ENCODE peak calls at places on chromosome 22, in eight cellular contexts. L is fibroblast of mammary gland, X is left lung, U is fibroblast of pulmonary artery, C is brain microvascular endothelial cell, P is body of pancreas, R is AG04450, J is cardiac fibroblast. Z is an unnamed sample.

GRCh38 chr22:27454807-27455450 is 346.6 kb downstream of the MN1 start:
- DNase-seq in L (no peak), X (no peak), U (peak), C (no peak), P (no peak), R (no peak), J (peak), Z (no peak)

GRCh38 chr22:32558681-32559355 is 84.2 kb downstream of the FBXO7 start:
- DNase-seq in L (peak), X (peak), U (peak), C (peak), P (peak), R (peak), J (peak), Z (no peak)

GRCh38 chr22:49209452-49210195 is 618.0 kb downstream of the BRD1 start:
- DNase-seq in L (no peak), X (peak), U (no peak), C (no peak), P (peak), R (no peak), J (no peak), Z (no peak)

GRCh38 chr22:17102297-17102667 is 17.5 kb downstream of the IL17RA start:
- DNase-seq in L (no peak), X (no peak), U (peak), C (no peak), P (no peak), R (no peak), J (no peak), Z (no peak)

GRCh38 chr22:11066458-11067285 is 4461.3 kb upstream of the OR11H1 start:
- DNase-seq in L (no peak), X (peak), U (no peak), C (no peak), P (no peak), R (no peak), J (no peak), Z (peak)

GRCh38 chr22:21015051-21016006 is at the start of gene P2RX6:
- DNase-seq in L (peak), X (no peak), U (no peak), C (peak), P (peak), R (no peak), J (no peak), Z (no peak)

GRCh38 chr22:30889268-30889995 is 79.1 kb downstream of the MORC2 start:
- DNase-seq in L (no peak), X (peak), U (no peak), C (no peak), P (no peak), R (no peak), J (no peak), Z (no peak)

GRCh38 chr22:43008509-43008908 is 6.4 kb downstream of the PACSIN2 start:
- DNase-seq in L (no peak), X (no peak), U (no peak), C (no peak), P (no peak), R (no peak), J (no peak), Z (no peak)

GRCh38 chr22:20531154-20531403 is 23.7 kb downstream of the MED15 start:
- DNase-seq in L (no peak), X (no peak), U (no peak), C (no peak), P (no peak), R (no peak), J (no peak), Z (no peak)

GRCh38 chr22:28419916-28420315 is 259.7 kb downstream of the TTC28 start:
- DNase-seq in L (no peak), X (no peak), U (no peak), C (no peak), P (no peak), R (no peak), J (no peak), Z (no peak)

GRCh38 chr22:44351685-44352377 is 39.1 kb upstream of the SHISAL1 start:
- DNase-seq in L (peak), X (no peak), U (peak), C (peak), P (no peak), R (peak), J (peak), Z (no peak)

GRCh38 chr22:44360686-44361381 is 48.1 kb upstream of the SHISAL1 start:
- DNase-seq in L (peak), X (peak), U (peak), C (peak), P (no peak), R (peak), J (peak), Z (no peak)

GRCh38 chr22:22463855-22464540 is 44.5 kb downstream of the ZNF280B start:
- DNase-seq in L (peak), X (no peak), U (peak), C (peak), P (peak), R (peak), J (peak), Z (peak)

GRCh38 chr22:38953577-38954413 is 3.6 kb upstream of the APOBEC3A start:
- DNase-seq in L (no peak), X (peak), U (no peak), C (no peak), P (no peak), R (no peak), J (no peak), Z (no peak)

GRCh38 chr22:23553922-23554870 is 25.9 kb downstream of the IGLL1 start:
- DNase-seq in L (no peak), X (no peak), U (no peak), C (no peak), P (no peak), R (no peak), J (no peak), Z (no peak)

GRCh38 chr22:44752285-44753188 is at the start of gene ARHGAP8:
- DNase-seq in L (no peak), X (no peak), U (no peak), C (no peak), P (peak), R (no peak), J (no peak), Z (peak)

GRCh38 chr22:34866501-34867171 is 199.3 kb upstream of the ISX start:
- DNase-seq in L (peak), X (no peak), U (no peak), C (no peak), P (no peak), R (no peak), J (no peak), Z (no peak)

GRCh38 chr22:23984430-23984829 is 4.5 kb downstream of the GSTT2 start:
- DNase-seq in L (peak), X (no peak), U (peak), C (no peak), P (no peak), R (no peak), J (peak), Z (no peak)

GRCh38 chr22:45731041-45731797 is 59.6 kb downstream of the ATXN10 start:
- DNase-seq in L (no peak), X (no peak), U (peak), C (peak), P (no peak), R (no peak), J (peak), Z (no peak)

GRCh38 chr22:33271390-33272161 is 213.4 kb upstream of the SYN3 start:
- DNase-seq in L (peak), X (no peak), U (peak), C (peak), P (peak), R (no peak), J (peak), Z (no peak)

GRCh38 chr22:22045576-22046335 is 63.2 kb upstream of the TOP3B start:
- DNase-seq in L (no peak), X (no peak), U (no peak), C (no peak), P (no peak), R (no peak), J (no peak), Z (no peak)

GRCh38 chr22:31945478-31945815 is 1.1 kb downstream of the YWHAH start:
- DNase-seq in L (no peak), X (peak), U (no peak), C (no peak), P (peak), R (no peak), J (no peak), Z (no peak)

GRCh38 chr22:12601870-12602779 is 2925.9 kb upstream of the OR11H1 start:
- DNase-seq in L (no peak), X (no peak), U (no peak), C (no peak), P (no peak), R (no peak), J (no peak), Z (no peak)

GRCh38 chr22:39318507-39319283 is 728 bp downstream of the RPL3 start:
- DNase-seq in L (no peak), X (no peak), U (no peak), C (peak), P (no peak), R (no peak), J (no peak), Z (no peak)

GRCh38 chr22:43273902-43274484 is 69.2 kb downstream of the SCUBE1 start:
- DNase-seq in L (peak), X (no peak), U (peak), C (no peak), P (peak), R (no peak), J (peak), Z (peak)

GRCh38 chr22:23082534-23083314 is 12.4 kb downstream of the GNAZ start:
- DNase-seq in L (no peak), X (no peak), U (no peak), C (no peak), P (no peak), R (no peak), J (no peak), Z (no peak)

GRCh38 chr22:45572444-45572843 is 69.8 kb downstream of the FBLN1 start:
- DNase-seq in L (peak), X (no peak), U (no peak), C (no peak), P (no peak), R (no peak), J (no peak), Z (no peak)

GRCh38 chr22:25201557-25202273 is 2.1 kb downstream of the CRYBB3 start:
- DNase-seq in L (no peak), X (no peak), U (no peak), C (no peak), P (no peak), R (no peak), J (no peak), Z (no peak)

GRCh38 chr22:40033586-40034380 is 39.0 kb downstream of the FAM83F start:
- DNase-seq in L (no peak), X (no peak), U (no peak), C (no peak), P (no peak), R (no peak), J (no peak), Z (no peak)

GRCh38 chr22:31128156-31128555 is 5.4 kb downstream of the INPP5J start:
- DNase-seq in L (no peak), X (no peak), U (no peak), C (no peak), P (no peak), R (no peak), J (no peak), Z (no peak)

GRCh38 chr22:23248583-23248982 is 68.3 kb downstream of the BCR start:
- DNase-seq in L (peak), X (peak), U (peak), C (peak), P (peak), R (no peak), J (peak), Z (no peak)

GRCh38 chr22:46287873-46288751 is 8.6 kb upstream of the GTSE1 start:
- DNase-seq in L (no peak), X (no peak), U (no peak), C (no peak), P (no peak), R (no peak), J (no peak), Z (no peak)

GRCh38 chr22:36147196-36147788 is 13.3 kb downstream of the APOL3 start:
- DNase-seq in L (no peak), X (no peak), U (no peak), C (no peak), P (no peak), R (no peak), J (no peak), Z (no peak)

GRCh38 chr22:38756631-38757463 is 1.0 kb upstream of the SUN2 start:
- DNase-seq in L (no peak), X (peak), U (no peak), C (no peak), P (peak), R (no peak), J (no peak), Z (no peak)

GRCh38 chr22:46090631-46091201 is 59.6 kb upstream of the PPARA start:
- DNase-seq in L (peak), X (no peak), U (no peak), C (no peak), P (peak), R (no peak), J (no peak), Z (no peak)

DNA sequence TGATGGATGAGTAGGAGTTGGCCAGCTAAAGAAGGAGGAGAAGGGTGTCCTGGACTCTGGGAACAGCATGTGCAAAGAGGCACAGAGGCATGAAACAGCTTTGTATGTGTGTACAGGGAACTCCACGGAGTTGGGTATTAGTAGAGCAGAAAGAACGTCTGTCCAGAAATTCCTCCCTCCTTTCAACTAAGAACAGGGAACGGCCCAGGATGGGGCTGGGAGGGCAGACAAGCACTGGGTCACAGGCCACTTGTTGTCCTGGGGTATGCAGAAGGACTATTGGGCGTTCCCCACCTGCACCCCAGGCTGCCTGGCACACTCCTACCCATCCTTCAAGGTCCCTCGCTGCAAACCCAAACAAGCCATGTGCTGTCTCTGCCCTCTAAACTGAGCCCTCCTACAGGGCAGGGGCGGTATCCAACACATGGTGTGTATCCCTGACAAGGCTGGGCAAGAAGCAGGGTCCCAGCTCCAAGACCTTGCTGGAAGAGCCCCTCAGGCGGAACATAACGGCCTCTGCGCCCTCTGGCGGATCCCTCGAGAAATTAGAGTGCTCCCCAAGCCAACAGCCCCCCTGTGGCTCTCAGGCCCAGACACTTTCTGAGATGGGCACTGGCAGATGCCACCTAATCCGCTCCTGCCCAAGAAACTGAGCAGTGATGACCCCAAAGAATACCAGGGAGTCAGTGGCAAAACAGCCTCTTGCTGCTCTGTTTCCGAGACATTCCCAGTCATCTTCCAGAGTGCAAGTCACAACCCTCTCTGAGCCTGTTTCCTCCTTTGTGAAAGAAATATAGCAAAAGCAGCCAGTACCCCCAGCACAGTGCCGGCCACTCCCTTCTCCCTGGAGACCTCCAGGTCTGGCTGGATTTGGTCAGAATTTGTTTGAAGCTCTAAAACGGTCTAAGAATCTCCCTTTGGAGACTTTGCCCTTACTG is 1.6 kb upstream of the ELFN2 start:
- DNase-seq in L (peak), X (no peak), U (peak), C (no peak), P (no peak), R (no peak), J (peak), Z (no peak)
- TF ChIP-seq CTCF in L (peak), X (peak), U (peak), C (peak), P (peak), R (peak), J (peak), Z (peak)

DNA sequence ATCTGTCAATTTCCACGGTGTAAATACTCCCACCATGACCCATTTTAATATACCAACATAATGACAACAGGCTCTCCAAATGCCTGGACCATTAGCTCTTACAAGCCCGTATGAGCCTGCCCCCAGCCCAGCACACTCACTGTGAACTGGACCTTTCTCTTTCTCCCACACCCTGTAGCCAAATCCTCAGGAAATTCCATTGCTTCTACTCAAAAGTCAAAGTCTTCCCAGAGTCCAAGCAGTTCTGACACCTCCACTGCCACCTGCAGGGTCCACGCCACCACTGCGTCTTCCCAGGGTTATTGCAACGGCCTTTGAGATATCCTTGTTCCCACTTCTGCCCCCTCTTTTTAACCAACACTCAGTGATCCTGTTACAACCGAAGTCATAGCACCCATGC is 110.1 kb upstream of the ASPHD2 start:
- DNase-seq in L (no peak), X (no peak), U (peak), C (peak), P (no peak), R (no peak), J (no peak), Z (no peak)
- TF ChIP-seq CTCF in L (no peak), X (no peak), U (peak), C (peak), P (no peak), R (no peak), J (peak), Z (no peak)

GRCh38 chr22:50699754-50700386 is 27.2 kb downstream of the SHANK3 start:
- DNase-seq in L (no peak), X (peak), U (no peak), C (no peak), P (peak), R (no peak), J (no peak), Z (no peak)
- TF ChIP-seq CTCF in L (no peak), X (no peak), U (peak), C (peak), P (no peak), R (peak), J (no peak), Z (peak)

GRCh38 chr22:47943729-47944700 is 1181.6 kb downstream of the TBC1D22A start:
- DNase-seq in L (no peak), X (no peak), U (no peak), C (no peak), P (no peak), R (no peak), J (no peak), Z (no peak)
- TF ChIP-seq CTCF in L (no peak), X (no peak), U (no peak), C (no peak), P (no peak), R (no peak), J (no peak), Z (no peak)

DNA sequence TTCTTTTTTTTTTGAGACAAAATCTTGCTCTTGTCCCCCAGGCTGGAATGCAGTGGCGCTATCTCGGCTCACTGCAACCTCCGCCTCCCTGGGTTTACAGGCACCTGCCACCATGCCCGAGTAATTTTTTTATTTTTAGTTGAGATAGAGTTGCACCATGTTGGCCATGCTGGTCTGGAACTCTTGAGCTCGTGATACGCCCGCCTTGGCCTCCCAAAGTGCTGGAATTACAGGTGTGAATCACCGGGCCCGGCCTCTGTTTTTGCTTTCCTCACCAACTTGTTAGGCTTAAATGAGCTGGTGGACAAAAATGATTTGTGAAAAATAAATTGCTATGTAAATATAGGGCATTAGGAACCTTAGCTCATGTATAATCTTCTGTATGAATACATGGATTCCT is 3.5 kb downstream of the MEI1 start:
- DNase-seq in L (no peak), X (no peak), U (no peak), C (no peak), P (no peak), R (no peak), J (no peak), Z (no peak)
- TF ChIP-seq CTCF in L (no peak), X (no peak), U (no peak), C (no peak), P (no peak), R (no peak), J (no peak), Z (no peak)

GRCh38 chr22:29886601-29887000 is 3.6 kb downstream of the MTMR3 start:
- DNase-seq in L (no peak), X (no peak), U (no peak), C (no peak), P (no peak), R (no peak), J (no peak), Z (no peak)

GRCh38 chr22:29883045-29883830 is at the start of gene MTMR3:
- DNase-seq in L (peak), X (peak), U (peak), C (peak), P (peak), R (peak), J (peak), Z (no peak)

GRCh38 chr22:29885610-29886009 is 2.6 kb downstream of the MTMR3 start:
- DNase-seq in L (no peak), X (no peak), U (no peak), C (no peak), P (no peak), R (no peak), J (no peak), Z (no peak)

GRCh38 chr22:29882716-29883044 is 294 bp upstream of the MTMR3 start:
- DNase-seq in L (no peak), X (no peak), U (no peak), C (no peak), P (no peak), R (no peak), J (no peak), Z (no peak)

GRCh38 chr22:29883831-29884139 is 811 bp downstream of the MTMR3 start:
- DNase-seq in L (no peak), X (no peak), U (no peak), C (peak), P (no peak), R (no peak), J (no peak), Z (no peak)
- TF ChIP-seq CTCF in L (no peak), X (no peak), U (no peak), C (no peak), P (no peak), R (no peak), J (no peak), Z (no peak)